ENCODE peak calls at places on chromosomes 11 and 22, in four cellular contexts. H, U, B and Z are unnamed samples.

GRCh38 chr11:117818036-117818858 is 6.3 kb downstream of the FXYD2 start:
- DNase-seq in H (no peak), U (no peak), B (no peak), Z (no peak)

GRCh38 chr22:41978732-41979131 is 9.5 kb downstream of the SEPTIN3 start:
- DNase-seq in H (no peak), U (no peak), B (no peak), Z (no peak)

GRCh38 chr11:9943346-9944110 is 279.7 kb downstream of the SWAP70 start:
- DNase-seq in H (no peak), U (no peak), B (peak; percentile 4), Z (no peak)

GRCh38 chr11:112503410-112503809 is 242.8 kb upstream of the PLET1 start:
- DNase-seq in H (no peak), U (no peak), B (no peak), Z (no peak)

GRCh38 chr22:17817079-17817478 is 42.8 kb upstream of the BID start:
- DNase-seq in H (no peak), U (no peak), B (no peak), Z (no peak)

GRCh38 chr11:69584160-69584559 is 56.8 kb upstream of the CCND1 start:
- DNase-seq in H (no peak), U (no peak), B (no peak), Z (no peak)

GRCh38 chr11:105490333-105490732 is 119.5 kb upstream of the GRIA4 start:
- DNase-seq in H (no peak), U (no peak), B (no peak), Z (no peak)

GRCh38 chr11:70871881-70872280 is 380.5 kb downstream of the SHANK2 start:
- DNase-seq in H (no peak), U (no peak), B (no peak), Z (no peak)

GRCh38 chr11:103326070-103326794 is 217.0 kb downstream of the DYNC2H1 start:
- DNase-seq in H (peak; percentile 41), U (peak; percentile 58), B (peak; percentile 51), Z (peak; percentile 79)

GRCh38 chr11:75499423-75500305 is 26.1 kb downstream of the GDPD5 start:
- DNase-seq in H (no peak), U (no peak), B (no peak), Z (no peak)

DNA sequence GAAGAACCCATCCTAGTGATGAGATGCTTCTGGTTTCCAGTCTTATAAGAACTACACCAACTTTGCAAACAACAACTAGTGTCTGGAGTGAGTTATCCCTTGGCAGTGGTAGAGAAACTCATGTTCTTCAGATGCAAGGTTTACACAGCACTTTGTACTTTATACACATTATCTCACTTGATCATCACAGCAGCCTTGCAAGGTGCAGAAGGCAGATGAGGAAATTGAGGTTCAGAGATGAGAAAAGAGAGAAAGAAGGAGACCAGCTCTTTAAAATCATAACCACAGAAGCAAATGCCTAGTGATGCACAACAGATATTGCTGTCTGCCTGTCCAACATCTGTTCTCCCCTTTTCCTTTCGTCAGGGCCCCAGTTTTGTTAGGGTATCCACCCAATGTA is 16.7 kb upstream of the CD44 start:
- DNase-seq in H (no peak), U (no peak), B (no peak), Z (no peak)
- TF ChIP-seq JUND in H (no peak), U (no peak), B (no peak), Z (no peak)

DNA sequence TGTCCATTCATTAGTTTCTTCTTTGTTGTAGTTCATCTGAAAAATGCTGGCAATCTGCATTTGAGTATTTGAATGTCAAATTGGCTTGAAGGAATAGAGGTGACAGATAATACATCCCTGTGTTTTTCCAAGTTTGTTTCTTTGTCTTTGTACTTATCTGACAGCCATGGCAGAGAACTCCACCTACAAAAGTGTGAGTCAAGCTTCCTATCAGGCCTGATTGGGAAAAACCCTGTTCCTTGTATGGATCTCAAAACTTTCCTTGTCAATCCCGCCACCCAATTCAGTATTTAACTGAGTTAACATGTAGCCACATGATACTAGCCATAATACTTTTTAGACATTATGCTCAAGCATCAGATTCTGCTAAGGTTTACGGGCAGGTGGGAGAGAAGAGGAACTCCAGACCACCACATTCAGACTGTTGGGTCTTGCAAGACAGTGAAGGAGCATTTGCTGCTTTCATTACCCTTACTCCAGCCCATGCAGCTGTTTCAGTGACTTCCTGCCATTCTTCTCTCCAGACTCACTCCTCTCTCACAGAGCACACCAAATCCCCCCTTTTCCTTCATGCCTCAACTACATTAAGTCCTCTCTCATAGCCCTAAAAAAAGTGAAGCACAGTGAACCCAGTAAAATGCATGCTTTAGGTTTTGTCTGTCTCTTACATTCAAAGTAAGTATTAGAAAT is 65.8 kb downstream of the BLID start:
- DNase-seq in H (no peak), U (no peak), B (no peak), Z (no peak)
- TF ChIP-seq JUND in H (no peak), U (no peak), B (no peak), Z (no peak)

DNA sequence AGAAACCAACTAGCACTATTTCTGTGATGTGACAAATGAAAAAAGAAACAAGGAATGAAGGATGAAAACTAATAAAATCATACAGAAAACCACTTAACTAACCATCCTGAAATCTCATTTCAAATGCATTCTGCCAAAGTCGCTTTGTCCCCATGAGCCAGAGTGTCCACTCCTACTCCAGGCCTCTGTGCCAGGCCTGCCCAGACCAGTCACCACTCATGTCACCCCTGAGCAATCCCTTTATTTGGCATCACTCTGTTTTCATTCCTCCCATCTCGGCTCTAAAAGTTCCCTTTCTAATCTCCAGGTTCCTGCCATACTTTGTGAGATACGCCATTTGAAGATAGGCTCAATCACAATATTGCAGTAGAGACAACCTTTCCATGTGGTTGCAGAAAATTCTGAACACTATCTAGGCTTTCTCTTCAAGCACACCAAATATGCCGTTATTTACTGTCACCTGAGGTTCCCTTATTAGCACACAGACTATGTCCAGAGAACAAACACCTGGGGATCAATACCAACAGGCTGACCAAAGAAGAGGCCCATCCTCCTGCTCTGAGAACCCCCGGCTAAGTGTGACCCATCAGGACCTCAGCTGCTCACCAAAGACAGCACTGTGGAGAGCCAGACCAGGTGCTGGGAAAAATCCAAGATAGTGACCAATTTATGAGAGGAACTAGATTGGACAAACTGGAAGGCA is 202.4 kb downstream of the LARGE1 start:
- DNase-seq in H (no peak), U (no peak), B (no peak), Z (no peak)
- TF ChIP-seq JUND in H (no peak), U (no peak), B (no peak), Z (no peak)

DNA sequence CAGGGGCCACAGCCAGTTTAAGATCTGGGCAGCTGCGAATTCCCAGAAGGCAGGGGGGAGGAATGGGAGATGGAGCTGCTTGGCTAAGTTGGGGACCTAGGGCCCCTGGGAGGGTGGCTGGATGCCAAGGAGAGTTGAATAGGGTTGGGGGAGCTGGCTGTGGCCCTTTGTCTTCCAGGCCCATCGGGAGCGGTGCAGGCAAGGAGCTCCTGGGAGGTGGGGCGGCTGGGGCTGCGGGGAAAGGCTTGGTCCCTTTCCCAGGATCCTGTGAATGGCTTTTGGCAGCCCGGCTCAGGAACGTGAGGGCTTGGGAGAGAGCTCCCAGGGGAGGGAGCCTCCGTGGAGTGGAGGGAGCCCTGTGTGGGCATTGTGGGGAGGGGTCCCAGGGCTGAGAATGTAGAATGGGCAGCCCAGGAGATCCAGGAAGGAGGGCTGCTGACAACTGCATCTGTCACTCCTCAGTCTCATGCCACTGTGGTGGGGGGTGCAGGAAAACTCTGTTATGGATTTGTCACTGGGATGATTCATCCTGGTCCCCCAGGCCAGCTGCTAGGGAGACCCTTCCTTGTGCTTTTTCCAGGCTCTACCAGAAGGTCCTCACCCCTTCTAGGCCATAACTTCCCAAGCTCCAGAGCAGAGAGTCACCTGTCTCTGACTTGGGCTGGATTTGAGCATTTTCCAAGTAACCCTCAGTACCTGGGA is 6.0 kb downstream of the FREY1 start:
- DNase-seq in H (no peak), U (no peak), B (no peak), Z (no peak)
- TF ChIP-seq JUND in H (no peak), U (no peak), B (no peak), Z (no peak)

GRCh38 chr11:119591836-119592310 is 137.1 kb downstream of the NECTIN1 start:
- DNase-seq in H (no peak), U (no peak), B (no peak), Z (no peak)
- TF ChIP-seq JUND in H (no peak), U (no peak), B (no peak), Z (no peak)

GRCh38 chr11:60344146-60344545 is 17.1 kb downstream of the MS4A6E start:
- DNase-seq in H (no peak), U (no peak), B (no peak), Z (no peak)

GRCh38 chr11:60348116-60348515 is 21.1 kb downstream of the MS4A6E start:
- DNase-seq in H (no peak), U (no peak), B (no peak), Z (peak; percentile 58)

GRCh38 chr11:60345489-60345888 is 18.4 kb downstream of the MS4A6E start:
- DNase-seq in H (peak; percentile 17), U (peak; percentile 21), B (peak; percentile 8), Z (no peak)

GRCh38 chr11:60347084-60347797 is 20.2 kb downstream of the MS4A6E start:
- DNase-seq in H (no peak), U (no peak), B (no peak), Z (no peak)

GRCh38 chr11:60343094-60343704 is 16.1 kb downstream of the MS4A6E start:
- DNase-seq in H (no peak), U (peak; percentile 27), B (peak; percentile 18), Z (no peak)
- TF ChIP-seq JUND in H (no peak), U (no peak), B (no peak), Z (no peak)

GRCh38 chr11:121131656-121132055 is 30.6 kb downstream of the TECTA start:
- DNase-seq in H (no peak), U (no peak), B (no peak), Z (no peak)

GRCh38 chr11:121134758-121135312 is 33.8 kb downstream of the TECTA start:
- DNase-seq in H (no peak), U (no peak), B (no peak), Z (no peak)

GRCh38 chr11:121129362-121130340 is 28.6 kb downstream of the TECTA start:
- DNase-seq in H (no peak), U (peak; percentile 87), B (no peak), Z (peak; percentile 37)

GRCh38 chr11:121132211-121132976 is 31.4 kb downstream of the TECTA start:
- DNase-seq in H (no peak), U (peak; percentile 54), B (no peak), Z (no peak)

DNA sequence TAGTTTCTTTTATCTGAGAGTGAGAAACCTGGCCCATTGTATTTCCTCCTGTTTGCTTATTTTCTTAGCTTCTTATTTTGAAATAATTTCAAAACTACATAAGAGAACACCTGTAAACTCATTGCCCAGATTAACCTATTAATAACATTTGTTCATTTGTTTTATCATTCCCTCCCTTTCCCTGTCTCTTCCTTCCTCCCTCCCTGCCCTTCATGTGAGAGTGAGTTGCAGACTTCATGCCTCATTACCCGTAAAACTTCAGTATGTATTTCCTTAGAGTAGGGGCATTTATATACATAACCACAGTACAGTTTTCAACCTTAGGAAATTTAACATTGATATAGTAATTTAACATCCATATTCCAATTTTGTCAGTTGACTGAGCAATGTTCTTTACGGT is 32.0 kb downstream of the TECTA start:
- DNase-seq in H (no peak), U (no peak), B (no peak), Z (no peak)
- TF ChIP-seq JUND in H (no peak), U (no peak), B (no peak), Z (no peak)

DNA sequence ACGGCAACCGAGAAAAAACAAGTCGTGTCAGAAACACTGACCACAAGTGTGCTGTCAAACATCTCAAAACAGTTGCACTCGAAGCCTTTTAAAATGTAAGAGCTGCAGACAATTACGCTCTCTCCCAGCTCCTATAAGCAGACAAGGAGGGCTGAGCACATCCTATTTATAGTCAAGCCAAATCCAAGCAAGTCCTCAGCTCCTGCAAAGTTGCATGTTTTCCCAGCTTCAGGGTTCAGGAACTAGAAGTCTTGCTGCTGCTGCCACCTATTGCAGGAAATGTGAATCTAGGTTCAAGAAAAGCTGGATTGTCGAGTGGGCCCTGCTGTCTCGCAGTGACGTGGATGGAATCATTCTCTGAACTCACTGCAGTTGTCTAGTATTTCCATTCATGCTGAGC is 15.5 kb downstream of the EFCAB6 start:
- DNase-seq in H (no peak), U (peak; percentile 6), B (no peak), Z (peak; percentile 72)
- TF ChIP-seq JUND in H (no peak), U (no peak), B (no peak), Z (no peak)